ENCODE peak calls at places on chromosome 15, in seven cellular contexts. M, S, X, K, F, B and U are unnamed samples. For H3K27me3 and H3K4me1, the result is how much of the 10 kb centered on the place peaks cover.

GRCh38 chr15:42136513-42136912 is 19.9 kb downstream of the PLA2G4F start:
- DNase-seq in M (no peak), S (no peak), X (no peak), K (no peak), F (no peak), B (no peak), U (no peak)

GRCh38 chr15:82397817-82398216 is 31.8 kb upstream of the GOLGA6L9 start:
- DNase-seq in M (no peak), S (no peak), X (no peak), K (no peak), F (no peak), B (no peak), U (no peak)

GRCh38 chr15:42137461-42138261 is 18.8 kb downstream of the PLA2G4F start:
- DNase-seq in M (peak), S (peak), X (no peak), K (peak), F (peak), B (peak), U (no peak)

GRCh38 chr15:84878504-84878903 is 6.0 kb upstream of the SLC28A1 start:
- DNase-seq in M (peak), S (peak), X (peak), K (peak), F (no peak), B (peak), U (peak)

GRCh38 chr15:64851503-64851840 is 9.8 kb downstream of the PLEKHO2 start:
- DNase-seq in M (peak), S (no peak), X (no peak), K (no peak), F (no peak), B (peak), U (peak)

GRCh38 chr15:91855241-91855640 is 1.7 kb downstream of the SLCO3A1 start:
- DNase-seq in M (no peak), S (no peak), X (no peak), K (no peak), F (no peak), B (no peak), U (no peak)

GRCh38 chr15:89857673-89858072 is 36.1 kb downstream of the AP3S2 start:
- DNase-seq in M (no peak), S (no peak), X (no peak), K (no peak), F (no peak), B (no peak), U (no peak)

GRCh38 chr15:101675796-101676582 is 23.8 kb upstream of the TM2D3 start:
- DNase-seq in M (peak), S (no peak), X (no peak), K (peak), F (no peak), B (peak), U (no peak)

GRCh38 chr15:72856549-72857040 is 73.0 kb upstream of the ADPGK start:
- DNase-seq in M (no peak), S (peak), X (no peak), K (no peak), F (no peak), B (no peak), U (no peak)

GRCh38 chr15:44775923-44776322 is 39.6 kb downstream of the TRIM69 start:
- DNase-seq in M (no peak), S (no peak), X (no peak), K (peak), F (no peak), B (no peak), U (no peak)

GRCh38 chr15:32828507-32829186 is 110.8 kb downstream of the GREM1 start:
- DNase-seq in M (peak), S (no peak), X (no peak), K (no peak), F (no peak), B (peak), U (no peak)

GRCh38 chr15:83276661-83277060 is 7.8 kb downstream of the BNC1 start:
- DNase-seq in M (no peak), S (no peak), X (no peak), K (no peak), F (no peak), B (no peak), U (no peak)

GRCh38 chr15:66842710-66843441 is 140.8 kb downstream of the SMAD6 start:
- DNase-seq in M (peak), S (no peak), X (peak), K (no peak), F (peak), B (peak), U (peak)

GRCh38 chr15:78993257-78993930 is 48.5 kb upstream of the CTSH start:
- DNase-seq in M (no peak), S (no peak), X (no peak), K (no peak), F (no peak), B (no peak), U (no peak)

GRCh38 chr15:78763111-78763795 is 48.0 kb downstream of the ADAMTS7 start:
- DNase-seq in M (no peak), S (peak), X (no peak), K (no peak), F (no peak), B (no peak), U (no peak)

GRCh38 chr15:35126236-35126635 is 41.1 kb upstream of the NANOGP8 start:
- DNase-seq in M (no peak), S (no peak), X (no peak), K (no peak), F (no peak), B (no peak), U (no peak)

GRCh38 chr15:39770748-39771689 is 11.6 kb downstream of the FSIP1 start:
- DNase-seq in M (peak), S (no peak), X (peak), K (peak), F (no peak), B (peak), U (no peak)

GRCh38 chr15:92277776-92278175 is 115.9 kb upstream of the ST8SIA2 start:
- DNase-seq in M (no peak), S (no peak), X (no peak), K (peak), F (no peak), B (no peak), U (no peak)

GRCh38 chr15:74613089-74613952 is 2.3 kb upstream of the CLK3 start:
- DNase-seq in M (no peak), S (no peak), X (no peak), K (peak), F (no peak), B (no peak), U (no peak)

GRCh38 chr15:96849501-96849900 is 519.0 kb downstream of the NR2F2 start:
- DNase-seq in M (peak), S (no peak), X (no peak), K (peak), F (no peak), B (peak), U (no peak)

GRCh38 chr15:63073497-63074172 is 31.1 kb downstream of the TPM1 start:
- DNase-seq in M (no peak), S (no peak), X (no peak), K (no peak), F (no peak), B (no peak), U (no peak)

GRCh38 chr15:100114100-100114499 is 227.7 kb downstream of the ADAMTS17 start:
- DNase-seq in M (peak), S (no peak), X (peak), K (peak), F (peak), B (peak), U (peak)

GRCh38 chr15:92166751-92167412 is 226.8 kb upstream of the ST8SIA2 start:
- DNase-seq in M (no peak), S (no peak), X (no peak), K (no peak), F (no peak), B (no peak), U (no peak)

DNA sequence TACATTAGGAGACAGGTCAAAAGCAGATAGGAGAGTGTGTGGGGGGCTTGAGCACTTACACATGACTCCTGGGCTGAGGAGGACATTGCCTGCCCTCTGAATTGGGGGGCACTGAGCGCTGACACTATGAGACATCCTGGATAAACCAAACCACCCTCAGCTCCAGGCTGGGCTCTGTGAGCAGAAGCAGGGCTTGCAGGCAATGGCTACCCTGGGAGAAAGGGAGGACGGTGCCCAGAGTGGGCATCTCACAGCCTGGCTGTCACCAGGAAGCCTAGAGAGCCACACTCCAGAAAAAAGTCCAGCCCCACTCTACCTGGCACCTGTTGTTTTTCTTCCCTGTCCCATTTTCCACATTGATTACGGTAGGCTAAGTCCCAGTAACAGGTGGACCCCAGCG is 8.2 kb upstream of the KLF13 start:
- DNase-seq in M (no peak), S (no peak), X (no peak), K (no peak), F (no peak), B (no peak), U (no peak)
- H3K27me3 ChIP-seq in M (under half), S (under half), X (under half), K (under half), F (under half), B (under half), U (under half)

DNA sequence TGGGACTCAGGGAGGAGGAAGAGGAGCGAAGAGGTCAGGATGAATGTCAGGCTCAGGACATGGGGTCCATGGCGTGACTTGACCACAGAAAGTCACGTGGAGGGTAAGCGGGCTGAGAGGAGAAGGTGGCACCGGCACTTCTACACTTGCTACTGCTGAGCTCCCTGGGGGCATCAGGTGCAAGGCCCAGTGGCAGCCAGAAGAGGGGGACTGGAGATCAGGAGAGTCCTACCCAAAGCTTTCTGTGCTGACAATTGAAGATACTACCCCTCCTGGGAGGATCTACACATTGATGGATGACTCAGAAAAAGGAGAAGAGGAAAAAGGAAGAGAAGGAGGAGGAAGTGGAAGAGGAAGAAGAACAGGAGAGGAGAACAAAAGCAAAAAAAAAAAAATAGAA is 41.3 kb downstream of the MYO5C start:
- DNase-seq in M (no peak), S (no peak), X (no peak), K (no peak), F (no peak), B (no peak), U (no peak)
- H3K4me1 ChIP-seq in M (under half), S (under half), X (under half), K (under half), F (under half), B (under half), U (under half)

GRCh38 chr15:69987492-69988482 is 109.9 kb downstream of the TLE3 start:
- DNase-seq in M (no peak), S (no peak), X (no peak), K (no peak), F (no peak), B (no peak), U (no peak)

GRCh38 chr15:69988541-69989225 is 109.0 kb downstream of the TLE3 start:
- DNase-seq in M (no peak), S (no peak), X (no peak), K (no peak), F (no peak), B (no peak), U (no peak)

GRCh38 chr15:69992326-69992725 is 105.4 kb downstream of the TLE3 start:
- DNase-seq in M (no peak), S (no peak), X (no peak), K (no peak), F (no peak), B (no peak), U (no peak)

GRCh38 chr15:69991493-69991892 is 106.2 kb downstream of the TLE3 start:
- DNase-seq in M (no peak), S (peak), X (no peak), K (no peak), F (no peak), B (no peak), U (no peak)

DNA sequence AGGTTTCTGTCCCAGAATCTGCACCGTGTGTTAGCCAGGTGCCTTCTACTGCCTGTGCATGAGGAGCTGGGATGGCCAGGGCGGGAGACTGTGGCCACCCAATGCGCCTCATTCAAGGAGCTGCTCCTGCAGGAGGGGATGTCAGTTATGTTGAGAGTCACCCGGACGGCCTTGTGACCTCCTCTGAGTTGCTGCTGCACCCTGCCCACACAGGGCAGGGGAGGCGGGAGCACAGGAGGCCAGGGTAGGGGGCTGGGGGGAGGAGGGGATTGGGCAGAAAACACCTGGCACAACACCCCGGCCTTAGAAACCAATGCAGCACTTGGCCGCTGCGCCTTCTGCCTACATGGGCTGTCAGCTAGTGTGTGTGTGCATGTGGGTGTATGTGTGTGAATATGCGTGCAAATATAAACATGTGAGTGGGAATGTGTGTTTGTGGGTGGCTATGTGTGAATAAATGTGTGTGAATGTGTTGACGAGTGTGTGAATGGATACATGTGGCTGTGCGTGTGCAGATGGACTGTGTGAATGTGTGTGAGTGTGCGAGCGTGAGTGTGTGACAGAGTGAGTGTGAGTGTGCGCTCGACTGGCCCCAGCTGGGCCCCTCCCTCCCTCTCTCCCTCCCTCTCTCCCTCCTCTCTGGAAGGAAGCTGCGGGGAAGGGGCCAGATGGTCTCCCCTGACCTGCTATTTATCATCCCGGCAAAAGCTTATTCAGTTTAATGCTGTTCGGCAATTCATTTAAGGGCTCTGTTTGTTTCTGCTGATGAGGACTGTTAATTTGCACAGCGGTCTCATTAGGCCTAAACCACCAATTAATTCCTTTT is 106.9 kb downstream of the TLE3 start:
- DNase-seq in M (no peak), S (no peak), X (no peak), K (no peak), F (no peak), B (no peak), U (no peak)
- H3K27me3 ChIP-seq in M (under half), S (under half), X (under half), K (under half), F (under half), B (half or more), U (under half)

GRCh38 chr15:88636039-88636438 is 2.8 kb upstream of the ISG20 start:
- DNase-seq in M (no peak), S (peak), X (no peak), K (no peak), F (no peak), B (no peak), U (no peak)

GRCh38 chr15:88638626-88639372 is at the start of gene ISG20:
- DNase-seq in M (peak), S (peak), X (peak), K (peak), F (peak), B (peak), U (peak)

GRCh38 chr15:88636654-88637053 is 2.2 kb upstream of the ISG20 start:
- DNase-seq in M (no peak), S (no peak), X (no peak), K (no peak), F (no peak), B (peak), U (no peak)

GRCh38 chr15:88637436-88637835 is 1.4 kb upstream of the ISG20 start:
- DNase-seq in M (no peak), S (no peak), X (no peak), K (no peak), F (peak), B (no peak), U (no peak)

DNA sequence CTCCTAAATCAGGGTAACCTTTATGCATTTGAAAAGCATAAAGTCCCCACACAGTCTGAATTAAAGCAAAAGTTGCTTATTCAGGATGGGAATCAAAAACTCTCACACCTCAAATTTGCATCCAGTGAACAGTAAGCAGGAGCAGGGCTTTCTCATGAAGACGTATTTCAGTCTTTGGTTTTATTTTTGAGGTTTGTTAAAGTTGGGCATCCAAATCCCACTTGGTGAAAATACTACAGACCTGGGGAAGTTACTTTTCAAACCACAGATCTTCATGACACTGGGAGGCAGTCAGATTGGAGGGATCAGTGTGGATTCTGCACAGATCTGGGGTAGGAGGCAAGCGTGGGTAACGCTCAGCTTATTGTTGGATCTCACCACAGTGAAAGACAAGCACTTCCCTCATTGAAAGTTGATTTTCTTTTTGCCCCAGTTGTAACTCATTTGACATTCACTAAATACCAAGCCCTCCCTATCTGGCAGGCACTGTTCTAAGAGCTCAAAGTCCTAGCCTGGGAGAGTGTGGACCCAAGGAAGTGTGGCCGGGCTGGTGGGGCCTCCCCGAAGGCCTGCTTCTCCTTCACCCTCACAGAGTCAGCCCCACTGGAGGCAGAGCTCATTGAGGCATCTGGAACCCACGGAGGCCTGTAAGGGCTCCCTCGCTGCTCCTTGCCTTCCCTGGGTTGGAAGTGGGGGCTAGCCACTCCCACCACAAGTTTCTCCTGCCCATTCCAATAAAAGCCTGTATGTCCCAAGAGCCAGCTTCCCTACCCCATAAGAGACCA is 783 bp upstream of the ISG20 start:
- DNase-seq in M (no peak), S (no peak), X (peak), K (no peak), F (peak), B (no peak), U (no peak)
- H3K4me1 ChIP-seq in M (under half), S (under half), X (under half), K (under half), F (under half), B (under half), U (under half)

GRCh38 chr15:29533667-29534066 is 264.0 kb upstream of the NSMCE3 start:
- DNase-seq in M (no peak), S (no peak), X (no peak), K (no peak), F (no peak), B (no peak), U (no peak)
- H3K27me3 ChIP-seq in M (under half), S (under half), X (under half), K (under half), F (under half), B (under half), U (under half)

GRCh38 chr15:98855815-98856539 is 151.6 kb downstream of the PGPEP1L start:
- DNase-seq in M (no peak), S (no peak), X (no peak), K (no peak), F (no peak), B (no peak), U (no peak)

GRCh38 chr15:98853161-98853560 is 154.4 kb downstream of the PGPEP1L start:
- DNase-seq in M (peak), S (no peak), X (peak), K (peak), F (peak), B (peak), U (peak)

GRCh38 chr15:98853593-98854420 is 153.8 kb downstream of the PGPEP1L start:
- DNase-seq in M (peak), S (no peak), X (no peak), K (peak), F (no peak), B (no peak), U (no peak)

GRCh38 chr15:98855067-98855814 is 152.4 kb downstream of the PGPEP1L start:
- DNase-seq in M (no peak), S (no peak), X (no peak), K (no peak), F (no peak), B (no peak), U (no peak)

DNA sequence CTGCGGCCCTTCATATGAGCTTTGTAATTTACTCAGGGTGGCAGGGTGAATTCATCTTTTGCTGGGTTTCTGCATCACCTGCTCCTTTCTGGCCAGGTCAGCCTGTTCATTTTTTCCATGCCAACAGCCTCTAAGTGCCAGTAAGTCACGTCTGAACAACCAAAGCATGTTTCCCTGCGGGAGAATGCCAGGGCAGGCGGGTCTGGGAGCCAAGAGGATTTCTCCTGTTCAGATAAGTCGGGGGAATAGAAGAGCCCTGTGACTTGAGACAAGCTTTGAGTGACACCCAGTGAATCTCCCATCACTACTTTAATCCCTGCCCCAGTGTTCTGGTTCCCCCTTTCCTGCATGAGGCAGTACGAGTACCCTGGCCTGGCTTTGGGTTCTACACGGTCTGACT is 153.1 kb downstream of the PGPEP1L start:
- DNase-seq in M (no peak), S (no peak), X (no peak), K (no peak), F (peak), B (no peak), U (no peak)
- H3K4me1 ChIP-seq in M (under half), S (under half), X (under half), K (half or more), F (under half), B (under half), U (under half)